ENCODE peak calls at places on chromosome 22, in five cellular contexts. S is effector memory CD8-positive, alpha-beta T cell; T is ecto neural progenitor cell; Y is GM04504; Z is activated naive CD8-positive, alpha-beta T cell treated with anti-CD3 and anti-CD28 coated beads, Interleukin-2, amount 50 U/mL, for 24 hours. E is an unnamed sample.
A peak's percentile ranks its signal among the peaks of the same experiment; 100 is the strongest.

GRCh38 chr22:20584872-20585639 is 77.6 kb downstream of the MED15 start:
- DNase-seq in S (no peak), T (no peak), Y (no peak), Z (no peak), E (no peak)

GRCh38 chr22:19548964-19549363 is 24.8 kb upstream of the CLDN5 start:
- DNase-seq in S (no peak), T (no peak), Y (no peak), Z (no peak), E (no peak)

GRCh38 chr22:25068701-25069100 is 116.2 kb downstream of the KIAA1671 start:
- DNase-seq in S (no peak), T (no peak), Y (no peak), Z (peak; percentile 59), E (no peak)

GRCh38 chr22:49925525-49926128 is 7.2 kb downstream of the CRELD2 start:
- DNase-seq in S (peak; percentile 73), T (no peak), Y (no peak), Z (peak; percentile 67), E (no peak)

GRCh38 chr22:40976866-40977700 is 25.9 kb downstream of the RBX1 start:
- DNase-seq in S (no peak), T (no peak), Y (no peak), Z (no peak), E (no peak)

GRCh38 chr22:35334010-35334409 is 34.3 kb downstream of the TOM1 start:
- DNase-seq in S (no peak), T (no peak), Y (no peak), Z (peak; percentile 36), E (no peak)

GRCh38 chr22:42651134-42651533 is 1.9 kb upstream of the CYB5R3 start:
- DNase-seq in S (no peak), T (no peak), Y (no peak), Z (no peak), E (no peak)

GRCh38 chr22:48901324-48901723 is 926.3 kb downstream of the BRD1 start:
- DNase-seq in S (no peak), T (no peak), Y (no peak), Z (no peak), E (no peak)

GRCh38 chr22:39872548-39872947 is 21.0 kb downstream of the ENTHD1 start:
- DNase-seq in S (no peak), T (no peak), Y (no peak), Z (no peak), E (no peak)

GRCh38 chr22:26648761-26649363 is 8.5 kb upstream of the MIAT start:
- DNase-seq in S (no peak), T (no peak), Y (no peak), Z (no peak), E (no peak)

GRCh38 chr22:20761536-20761935 is 12.4 kb upstream of the SERPIND1 start:
- DNase-seq in S (no peak), T (no peak), Y (no peak), Z (no peak), E (no peak)

E was measured in lung microvascular endothelial cell.